ENCODE peak calls at places on chromosome 10, in ten cellular contexts. One of them, this sample, is unnamed.

GRCh38 chr10:63887026-63887589 is 365.9 kb downstream of the REEP3 start:
- DNase-seq in K562: peak; percentile 80
- DNase-seq in gastrocnemius medialis: no peak
- DNase-seq in IMR-90: no peak
- DNase-seq in sigmoid colon: no peak
- DNase-seq in stomach: no peak
- DNase-seq in adrenal gland: peak; percentile 22
- DNase-seq in body of pancreas: peak; percentile 7
- DNase-seq in uterus: no peak
- DNase-seq in HCT116: peak; percentile 71
- DNase-seq in this sample: no peak

GRCh38 chr10:80484677-80485409 is 30.7 kb downstream of the TSPAN14 start:
- DNase-seq in K562: no peak
- DNase-seq in gastrocnemius medialis: no peak
- DNase-seq in IMR-90: no peak
- DNase-seq in sigmoid colon: no peak
- DNase-seq in stomach: peak; percentile 3
- DNase-seq in adrenal gland: no peak
- DNase-seq in body of pancreas: no peak
- DNase-seq in uterus: no peak
- DNase-seq in HCT116: no peak
- DNase-seq in this sample: no peak

GRCh38 chr10:133264455-133264854 is 12.2 kb downstream of the ADAM8 start:
- DNase-seq in K562: no peak
- DNase-seq in gastrocnemius medialis: no peak
- DNase-seq in IMR-90: no peak
- DNase-seq in sigmoid colon: no peak
- DNase-seq in stomach: no peak
- DNase-seq in adrenal gland: no peak
- DNase-seq in body of pancreas: no peak
- DNase-seq in uterus: no peak
- DNase-seq in HCT116: no peak
- DNase-seq in this sample: no peak

GRCh38 chr10:10438335-10439123 is 579.1 kb upstream of the CELF2 start:
- DNase-seq in K562: no peak
- DNase-seq in gastrocnemius medialis: no peak
- DNase-seq in IMR-90: peak; percentile 4
- DNase-seq in sigmoid colon: no peak
- DNase-seq in stomach: no peak
- DNase-seq in adrenal gland: no peak
- DNase-seq in body of pancreas: no peak
- DNase-seq in uterus: no peak
- DNase-seq in HCT116: no peak
- DNase-seq in this sample: no peak

GRCh38 chr10:24820616-24821015 is 96.9 kb upstream of the ARHGAP21 start:
- DNase-seq in K562: no peak
- DNase-seq in gastrocnemius medialis: no peak
- DNase-seq in IMR-90: no peak
- DNase-seq in sigmoid colon: no peak
- DNase-seq in stomach: peak; percentile 29
- DNase-seq in adrenal gland: peak; percentile 88
- DNase-seq in body of pancreas: no peak
- DNase-seq in uterus: no peak
- DNase-seq in HCT116: no peak
- DNase-seq in this sample: no peak

GRCh38 chr10:124323806-124324205 is 94.9 kb downstream of the OAT start:
- DNase-seq in K562: no peak
- DNase-seq in gastrocnemius medialis: no peak
- DNase-seq in IMR-90: no peak
- DNase-seq in sigmoid colon: peak; percentile 41
- DNase-seq in stomach: no peak
- DNase-seq in adrenal gland: no peak
- DNase-seq in body of pancreas: no peak
- DNase-seq in uterus: no peak
- DNase-seq in HCT116: no peak
- DNase-seq in this sample: no peak

GRCh38 chr10:74650613-74651012 is 175.8 kb upstream of the KAT6B start:
- DNase-seq in K562: no peak
- DNase-seq in gastrocnemius medialis: no peak
- DNase-seq in IMR-90: no peak
- DNase-seq in sigmoid colon: no peak
- DNase-seq in stomach: no peak
- DNase-seq in adrenal gland: no peak
- DNase-seq in body of pancreas: no peak
- DNase-seq in uterus: no peak
- DNase-seq in HCT116: no peak
- DNase-seq in this sample: no peak

GRCh38 chr10:105041956-105042355 is 400.9 kb downstream of the SORCS3 start:
- DNase-seq in K562: no peak
- DNase-seq in gastrocnemius medialis: no peak
- DNase-seq in IMR-90: no peak
- DNase-seq in sigmoid colon: no peak
- DNase-seq in stomach: no peak
- DNase-seq in adrenal gland: no peak
- DNase-seq in body of pancreas: peak; percentile 2
- DNase-seq in uterus: no peak
- DNase-seq in HCT116: no peak
- DNase-seq in this sample: no peak

GRCh38 chr10:68224810-68225209 is 7.1 kb downstream of the ATOH7 start:
- DNase-seq in K562: no peak
- DNase-seq in gastrocnemius medialis: no peak
- DNase-seq in IMR-90: peak; percentile 75
- DNase-seq in sigmoid colon: no peak
- DNase-seq in stomach: no peak
- DNase-seq in adrenal gland: no peak
- DNase-seq in body of pancreas: no peak
- DNase-seq in uterus: no peak
- DNase-seq in HCT116: no peak
- DNase-seq in this sample: no peak

GRCh38 chr10:18008989-18009388 is 57.3 kb downstream of the SLC39A12 start:
- DNase-seq in K562: no peak
- DNase-seq in gastrocnemius medialis: no peak
- DNase-seq in IMR-90: no peak
- DNase-seq in sigmoid colon: no peak
- DNase-seq in stomach: no peak
- DNase-seq in adrenal gland: no peak
- DNase-seq in body of pancreas: no peak
- DNase-seq in uterus: no peak
- DNase-seq in HCT116: no peak
- DNase-seq in this sample: no peak

GRCh38 chr10:112981553-112981952 is 31.5 kb downstream of the TCF7L2 start:
- DNase-seq in K562: no peak
- DNase-seq in gastrocnemius medialis: no peak
- DNase-seq in IMR-90: no peak
- DNase-seq in sigmoid colon: peak; percentile 46
- DNase-seq in stomach: no peak
- DNase-seq in adrenal gland: no peak
- DNase-seq in body of pancreas: no peak
- DNase-seq in uterus: no peak
- DNase-seq in HCT116: no peak
- DNase-seq in this sample: no peak

GRCh38 chr10:59388577-59388976 is 26.2 kb upstream of the FAM13C start:
- DNase-seq in K562: no peak
- DNase-seq in gastrocnemius medialis: no peak
- DNase-seq in IMR-90: no peak
- DNase-seq in sigmoid colon: no peak
- DNase-seq in stomach: no peak
- DNase-seq in adrenal gland: no peak
- DNase-seq in body of pancreas: no peak
- DNase-seq in uterus: no peak
- DNase-seq in HCT116: no peak
- DNase-seq in this sample: no peak

GRCh38 chr10:13765641-13766341 is 179.0 kb downstream of the PRPF18 start:
- DNase-seq in K562: no peak
- DNase-seq in gastrocnemius medialis: no peak
- DNase-seq in IMR-90: no peak
- DNase-seq in sigmoid colon: no peak
- DNase-seq in stomach: no peak
- DNase-seq in adrenal gland: no peak
- DNase-seq in body of pancreas: peak; percentile 69
- DNase-seq in uterus: no peak
- DNase-seq in HCT116: no peak
- DNase-seq in this sample: no peak

DNA sequence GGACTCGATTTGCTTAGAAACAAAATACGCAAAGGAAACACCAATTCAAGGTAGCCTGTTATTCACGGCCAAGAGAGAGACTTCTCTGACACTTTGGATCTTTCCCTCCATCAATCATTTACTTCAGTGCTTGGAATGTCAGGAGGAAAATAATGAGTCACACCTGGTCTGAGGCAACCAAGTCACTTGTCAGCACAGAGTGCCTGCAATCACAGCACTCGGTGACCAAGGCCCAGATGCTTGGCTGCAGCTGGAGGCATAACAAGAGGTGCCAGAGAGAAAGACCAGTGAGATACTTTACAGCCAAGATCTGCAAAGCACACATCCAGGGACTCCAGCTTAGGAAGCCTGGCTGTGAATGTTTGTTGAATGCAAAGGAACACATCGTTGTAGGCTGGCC is 34.0 kb downstream of the ASB13 start:
- DNase-seq in K562: no peak
- DNase-seq in gastrocnemius medialis: peak; percentile 75
- DNase-seq in IMR-90: no peak
- DNase-seq in sigmoid colon: no peak
- DNase-seq in stomach: peak; percentile 68
- DNase-seq in adrenal gland: peak; percentile 41
- DNase-seq in body of pancreas: peak; percentile 91
- DNase-seq in uterus: no peak
- DNase-seq in HCT116: no peak
- DNase-seq in this sample: no peak
- TF ChIP-seq POLR2A in K562: no peak
- TF ChIP-seq POLR2A in gastrocnemius medialis: no peak
- TF ChIP-seq POLR2A in IMR-90: no peak
- TF ChIP-seq POLR2A in sigmoid colon: no peak
- TF ChIP-seq POLR2A in stomach: no peak
- TF ChIP-seq POLR2A in adrenal gland: no peak
- TF ChIP-seq POLR2A in body of pancreas: peak; percentile 52
- TF ChIP-seq POLR2A in uterus: no peak
- TF ChIP-seq POLR2A in HCT116: no peak
- TF ChIP-seq POLR2A in this sample: no peak

GRCh38 chr10:89414146-89414878 is at the start of gene IFIT5:
- DNase-seq in K562: peak; percentile 23
- DNase-seq in gastrocnemius medialis: peak; percentile 57
- DNase-seq in IMR-90: peak; percentile 67
- DNase-seq in sigmoid colon: peak; percentile 88
- DNase-seq in stomach: peak; percentile 67
- DNase-seq in adrenal gland: peak; percentile 68
- DNase-seq in body of pancreas: peak; percentile 75
- DNase-seq in uterus: peak; percentile 76
- DNase-seq in HCT116: no peak
- DNase-seq in this sample: peak; percentile 87
- TF ChIP-seq POLR2A in K562: no peak
- TF ChIP-seq POLR2A in gastrocnemius medialis: peak; percentile 55
- TF ChIP-seq POLR2A in IMR-90: no peak
- TF ChIP-seq POLR2A in sigmoid colon: peak; percentile 12
- TF ChIP-seq POLR2A in stomach: no peak
- TF ChIP-seq POLR2A in adrenal gland: peak; percentile 62
- TF ChIP-seq POLR2A in body of pancreas: peak; percentile 64
- TF ChIP-seq POLR2A in uterus: peak; percentile 70
- TF ChIP-seq POLR2A in HCT116: peak; percentile 69
- TF ChIP-seq POLR2A in this sample: peak; percentile 38

DNA sequence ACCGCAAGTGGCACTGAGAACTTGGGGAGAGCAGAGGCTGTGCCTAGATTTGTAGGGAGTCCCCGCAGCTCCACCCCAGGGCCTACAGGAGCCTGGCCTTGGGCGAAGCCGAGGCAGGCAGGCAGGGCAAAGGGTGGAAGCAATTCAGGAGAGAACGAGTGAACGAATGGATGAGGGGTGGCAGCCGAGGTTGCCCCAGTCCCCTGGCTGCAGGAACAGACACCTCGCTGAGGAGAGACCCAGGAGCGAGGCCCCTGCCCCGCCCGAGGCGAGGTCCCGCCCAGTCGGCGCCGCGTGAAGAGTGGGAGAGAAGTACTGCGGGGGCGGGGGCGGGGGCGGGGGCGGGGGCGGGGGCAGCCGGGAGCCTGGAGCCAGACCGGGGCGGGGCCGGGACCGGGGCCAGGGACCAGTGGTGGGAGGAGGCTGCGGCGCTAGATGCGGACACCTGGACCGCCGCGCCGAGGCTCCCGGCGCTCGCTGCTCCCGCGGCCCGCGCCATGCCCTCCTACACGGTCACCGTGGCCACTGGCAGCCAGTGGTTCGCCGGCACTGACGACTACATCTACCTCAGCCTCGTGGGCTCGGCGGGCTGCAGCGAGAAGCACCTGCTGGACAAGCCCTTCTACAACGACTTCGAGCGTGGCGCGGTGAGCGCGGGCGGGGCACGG is at the start of gene ALOX5:
- DNase-seq in K562: peak; percentile 97
- DNase-seq in gastrocnemius medialis: no peak
- DNase-seq in IMR-90: no peak
- DNase-seq in sigmoid colon: no peak
- DNase-seq in stomach: peak; percentile 80
- DNase-seq in adrenal gland: peak; percentile 48
- DNase-seq in body of pancreas: peak; percentile 86
- DNase-seq in uterus: peak; percentile 62
- DNase-seq in HCT116: no peak
- DNase-seq in this sample: peak; percentile 68
- TF ChIP-seq POLR2A in K562: peak; percentile 37
- TF ChIP-seq POLR2A in gastrocnemius medialis: no peak
- TF ChIP-seq POLR2A in IMR-90: no peak
- TF ChIP-seq POLR2A in sigmoid colon: no peak
- TF ChIP-seq POLR2A in stomach: no peak
- TF ChIP-seq POLR2A in adrenal gland: no peak
- TF ChIP-seq POLR2A in body of pancreas: peak; percentile 60
- TF ChIP-seq POLR2A in uterus: no peak
- TF ChIP-seq POLR2A in HCT116: no peak
- TF ChIP-seq POLR2A in this sample: no peak

GRCh38 chr10:100998991-100999741 is 442 bp upstream of the LZTS2 start:
- DNase-seq in K562: peak; percentile 55
- DNase-seq in gastrocnemius medialis: peak; percentile 78
- DNase-seq in IMR-90: peak; percentile 75
- DNase-seq in sigmoid colon: peak; percentile 93
- DNase-seq in stomach: peak; percentile 82
- DNase-seq in adrenal gland: peak; percentile 78
- DNase-seq in body of pancreas: peak; percentile 76
- DNase-seq in uterus: peak; percentile 87
- DNase-seq in HCT116: no peak
- DNase-seq in this sample: peak; percentile 88

GRCh38 chr10:101002456-101002855 is 2.8 kb downstream of the LZTS2 start:
- DNase-seq in K562: no peak
- DNase-seq in gastrocnemius medialis: no peak
- DNase-seq in IMR-90: no peak
- DNase-seq in sigmoid colon: peak; percentile 66
- DNase-seq in stomach: no peak
- DNase-seq in adrenal gland: no peak
- DNase-seq in body of pancreas: no peak
- DNase-seq in uterus: no peak
- DNase-seq in HCT116: no peak
- DNase-seq in this sample: no peak

GRCh38 chr10:101000602-101000991 is 989 bp downstream of the LZTS2 start:
- DNase-seq in K562: no peak
- DNase-seq in gastrocnemius medialis: no peak
- DNase-seq in IMR-90: no peak
- DNase-seq in sigmoid colon: peak; percentile 64
- DNase-seq in stomach: no peak
- DNase-seq in adrenal gland: no peak
- DNase-seq in body of pancreas: no peak
- DNase-seq in uterus: no peak
- DNase-seq in HCT116: no peak
- DNase-seq in this sample: no peak

GRCh38 chr10:100999742-101000601 is at the start of gene LZTS2:
- DNase-seq in K562: peak; percentile 81
- DNase-seq in gastrocnemius medialis: no peak
- DNase-seq in IMR-90: no peak
- DNase-seq in sigmoid colon: peak; percentile 74
- DNase-seq in stomach: peak; percentile 49
- DNase-seq in adrenal gland: peak; percentile 60
- DNase-seq in body of pancreas: no peak
- DNase-seq in uterus: no peak
- DNase-seq in HCT116: no peak
- DNase-seq in this sample: no peak

GRCh38 chr10:101001225-101002035 is 1.8 kb downstream of the LZTS2 start:
- DNase-seq in K562: no peak
- DNase-seq in gastrocnemius medialis: peak; percentile 93
- DNase-seq in IMR-90: peak; percentile 95
- DNase-seq in sigmoid colon: peak; percentile 98
- DNase-seq in stomach: peak; percentile 71
- DNase-seq in adrenal gland: peak; percentile 98
- DNase-seq in body of pancreas: peak; percentile 80
- DNase-seq in uterus: peak; percentile 90
- DNase-seq in HCT116: no peak
- DNase-seq in this sample: peak; percentile 95
- TF ChIP-seq POLR2A in K562: no peak
- TF ChIP-seq POLR2A in gastrocnemius medialis: peak; percentile 80
- TF ChIP-seq POLR2A in IMR-90: peak; percentile 83
- TF ChIP-seq POLR2A in sigmoid colon: peak; percentile 70
- TF ChIP-seq POLR2A in stomach: no peak
- TF ChIP-seq POLR2A in adrenal gland: peak; percentile 98
- TF ChIP-seq POLR2A in body of pancreas: peak; percentile 61
- TF ChIP-seq POLR2A in uterus: peak; percentile 89
- TF ChIP-seq POLR2A in HCT116: no peak
- TF ChIP-seq POLR2A in this sample: peak; percentile 34